ENCODE peak calls at places on chromosomes 16 and 17, in eight cellular contexts. M, Y, F, V, Q, L, E and H are unnamed samples. For H3K4me1, the result is how much of the 10 kb centered on the place peaks cover.

GRCh38 chr16:70348991-70349390 is 2.3 kb downstream of the DDX19A start:
- DNase-seq in Q (no peak), E (no peak), V (no peak), L (no peak), M (no peak), F (no peak), Y (no peak), H (no peak)

GRCh38 chr16:11949527-11949926 is 7.7 kb upstream of the NPIPB2 start:
- DNase-seq in E (peak), M (no peak), F (peak), V (peak), L (peak), Q (no peak), Y (peak), H (no peak)

GRCh38 chr16:67387479-67388079 is 5.7 kb downstream of the TPPP3 start:
- DNase-seq in Y (no peak), V (no peak), L (no peak), M (no peak), E (no peak), F (no peak), Q (no peak), H (no peak)

GRCh38 chr17:5826384-5826783 is 242.1 kb upstream of the NLRP1 start:
- DNase-seq in Y (no peak), F (no peak), Q (no peak), V (no peak), M (no peak), L (no peak), E (peak), H (no peak)

GRCh38 chr16:84062734-84063640 is 20.4 kb upstream of the SLC38A8 start:
- DNase-seq in V (peak), Q (peak), F (peak), E (peak), M (no peak), L (peak), Y (peak), H (peak)

GRCh38 chr17:4362141-4362540 is 4.3 kb downstream of the UBE2G1 start:
- DNase-seq in Q (no peak), E (peak), M (no peak), F (no peak), V (no peak), Y (no peak), L (no peak), H (no peak)

GRCh38 chr17:36017799-36018198 is at the start of gene CCL23:
- DNase-seq in Y (no peak), E (no peak), M (no peak), Q (no peak), F (peak), V (peak), L (no peak), H (no peak)

GRCh38 chr16:4918790-4919210 is 18.1 kb downstream of the PPL start:
- DNase-seq in F (no peak), M (no peak), Q (no peak), Y (peak), L (peak), V (peak), E (peak), H (no peak)

GRCh38 chr16:47311738-47312505 is 148.9 kb downstream of the ITFG1 start:
- DNase-seq in M (no peak), Q (no peak), F (no peak), Y (peak), V (peak), E (peak), L (no peak), H (no peak)

GRCh38 chr17:7083592-7083991 is 3.5 kb upstream of the CLEC10A start:
- DNase-seq in V (peak), Y (no peak), F (no peak), E (peak), M (no peak), L (no peak), Q (no peak), H (no peak)

GRCh38 chr17:76617838-76618237 is 25.7 kb downstream of the ST6GALNAC1 start:
- DNase-seq in V (no peak), Y (no peak), F (no peak), E (no peak), Q (no peak), M (no peak), L (no peak), H (no peak)

GRCh38 chr16:67399218-67399733 is 6.0 kb upstream of the TPPP3 start:
- DNase-seq in Y (peak), E (peak), F (no peak), V (peak), M (no peak), L (no peak), Q (no peak), H (peak)

GRCh38 chr16:71289732-71290062 is 495 bp upstream of the CMTR2 start:
- DNase-seq in V (no peak), Y (no peak), L (no peak), Q (no peak), M (no peak), E (no peak), F (no peak), H (no peak)

GRCh38 chr16:70157477-70158260 is 15.9 kb upstream of the CLEC18C start:
- DNase-seq in Y (peak), V (no peak), L (no peak), F (no peak), M (no peak), E (no peak), Q (no peak), H (no peak)

GRCh38 chr16:608019-608418 is 18.2 kb downstream of the RAB40C start:
- DNase-seq in V (peak), Y (no peak), Q (no peak), F (no peak), L (no peak), M (no peak), E (no peak), H (no peak)

GRCh38 chr16:3304370-3304769 is 860 bp downstream of the TIGD7 start:
- DNase-seq in E (no peak), L (no peak), M (no peak), V (no peak), F (no peak), Q (no peak), Y (no peak), H (no peak)

GRCh38 chr16:46673320-46674013 is 15.5 kb downstream of the VPS35 start:
- DNase-seq in V (peak), M (no peak), L (peak), F (peak), E (peak), Q (no peak), Y (peak), H (no peak)

GRCh38 chr17:74619077-74619673 is 4.4 kb downstream of the CD300E start:
- DNase-seq in E (no peak), V (no peak), L (no peak), Y (peak), Q (no peak), M (no peak), F (no peak), H (no peak)

GRCh38 chr16:3909791-3910583 is 29.5 kb upstream of the CREBBP start:
- DNase-seq in M (no peak), Y (no peak), E (no peak), Q (no peak), L (no peak), V (no peak), F (no peak), H (no peak)

GRCh38 chr17:44205962-44206824 is 6.5 kb upstream of the ATXN7L3 start:
- DNase-seq in L (no peak), V (peak), Q (no peak), M (no peak), F (no peak), Y (no peak), E (peak), H (no peak)

GRCh38 chr16:86608301-86608747 is 30.0 kb downstream of the FOXL1 start:
- DNase-seq in F (no peak), M (no peak), V (no peak), Q (no peak), E (no peak), L (no peak), Y (no peak), H (no peak)

DNA sequence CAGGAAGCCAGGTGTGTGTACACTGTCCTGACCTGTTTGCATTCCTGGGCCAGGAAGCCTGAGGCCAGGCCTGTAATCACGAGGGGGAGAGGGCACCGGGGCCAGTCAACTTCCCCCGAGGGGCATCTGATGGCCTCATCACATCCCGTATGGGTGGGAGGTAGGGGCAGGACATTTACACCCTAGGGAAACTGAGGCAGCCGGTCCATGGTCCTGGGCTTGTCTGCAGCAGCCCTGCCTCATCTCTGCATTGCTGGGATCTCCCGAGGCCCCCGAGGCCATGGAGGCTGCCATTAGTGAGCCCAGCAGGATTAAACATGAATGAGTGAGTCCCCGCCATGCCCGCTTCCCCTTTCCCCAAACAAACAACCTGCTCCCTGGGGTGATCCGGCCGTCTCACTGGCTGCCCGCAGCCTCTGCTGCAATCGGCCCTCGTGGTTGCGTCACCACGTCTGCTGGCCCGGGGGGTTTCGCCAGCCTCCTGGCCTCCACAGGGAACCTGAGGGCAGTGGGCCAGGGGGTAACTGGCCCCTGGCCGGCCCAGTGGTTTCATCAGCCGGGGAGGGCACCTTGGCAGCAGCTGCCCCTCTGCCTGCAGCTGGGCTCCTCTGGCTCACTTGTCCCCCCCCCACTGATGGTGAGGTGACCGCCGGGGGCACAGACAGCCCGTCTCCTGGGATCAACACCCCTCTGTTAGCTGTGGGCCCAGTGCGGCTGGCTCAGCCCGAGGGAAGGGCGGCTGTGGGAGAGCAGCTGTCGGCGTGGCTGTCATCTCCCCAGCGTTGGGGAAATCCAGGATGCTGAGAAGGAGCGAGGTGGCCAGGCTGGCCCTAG is 88.3 kb upstream of the GSE1 start:
- DNase-seq in F (peak), Q (no peak), L (no peak), V (peak), Y (peak), E (peak), M (no peak), H (no peak)
- H3K4me1 ChIP-seq in F (under half), Q (under half), L (under half), V (under half), Y (half or more), E (under half), M (under half), H (under half)

GRCh38 chr17:42673266-42673884 is 3.4 kb downstream of the PLEKHH3 start:
- DNase-seq in F (no peak), M (no peak), L (no peak), Y (no peak), Q (no peak), V (no peak), E (no peak), H (no peak)

GRCh38 chr17:42672038-42672437 is 4.8 kb downstream of the PLEKHH3 start:
- DNase-seq in V (peak), M (no peak), Y (no peak), L (no peak), E (no peak), Q (no peak), F (no peak), H (no peak)

GRCh38 chr17:42670925-42671657 is 5.7 kb downstream of the PLEKHH3 start:
- DNase-seq in Y (no peak), Q (no peak), L (no peak), V (peak), E (no peak), F (no peak), M (no peak), H (no peak)

GRCh38 chr17:42669705-42670198 is 7.0 kb downstream of the PLEKHH3 start:
- DNase-seq in V (peak), F (no peak), Q (no peak), Y (no peak), E (no peak), M (no peak), L (no peak), H (no peak)

GRCh38 chr17:42670199-42670924 is 6.4 kb downstream of the PLEKHH3 start:
- DNase-seq in E (no peak), Q (no peak), M (no peak), F (no peak), L (no peak), V (peak), Y (no peak), H (peak)
- H3K4me3 ChIP-seq in E (no peak), Q (peak), M (no peak), F (no peak), L (peak), V (no peak), Y (no peak), H (no peak)

GRCh38 chr16:1767116-1767994 is 4.0 kb downstream of the NME3 start:
- DNase-seq in L (no peak), M (no peak), F (no peak), E (no peak), Y (no peak), Q (no peak), V (no peak), H (no peak)

GRCh38 chr16:1766701-1767100 is 4.6 kb downstream of the NME3 start:
- DNase-seq in L (no peak), M (no peak), E (no peak), V (no peak), Q (no peak), Y (no peak), F (no peak), H (no peak)

GRCh38 chr16:1764971-1765370 is 6.4 kb downstream of the NME3 start:
- DNase-seq in Q (no peak), E (no peak), M (no peak), V (no peak), F (no peak), Y (no peak), L (no peak), H (no peak)

GRCh38 chr16:1765826-1766225 is 5.5 kb downstream of the NME3 start:
- DNase-seq in Q (no peak), E (no peak), Y (no peak), V (no peak), L (no peak), M (no peak), F (no peak), H (no peak)

GRCh38 chr16:1766231-1766630 is 5.1 kb downstream of the NME3 start:
- DNase-seq in V (no peak), M (no peak), Y (no peak), F (no peak), E (no peak), Q (no peak), L (no peak), H (no peak)
- H3K4me1 ChIP-seq in V (under half), M (under half), Y (under half), F (under half), E (under half), Q (under half), L (under half), H (under half)

DNA sequence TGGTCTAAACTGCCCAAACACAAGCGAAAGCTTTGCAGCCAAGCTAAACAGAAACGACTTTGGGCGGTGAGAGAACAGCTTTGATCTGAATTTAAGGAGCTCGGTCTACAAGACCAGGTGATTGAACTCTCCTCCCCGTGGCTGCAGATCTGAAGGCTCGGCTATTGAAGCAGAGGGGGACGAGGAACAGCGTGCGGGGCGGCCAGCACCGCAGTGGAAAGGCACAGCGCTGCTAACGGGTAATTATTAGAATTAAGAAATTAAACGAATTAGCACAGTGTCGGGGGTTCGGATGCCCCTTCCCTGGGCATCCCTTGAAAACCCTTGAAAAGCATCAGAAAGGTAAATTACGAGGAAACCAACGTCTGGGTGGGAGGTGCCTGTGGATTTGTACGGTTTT is 431 bp downstream of the TEKT3 start:
- DNase-seq in V (peak), M (no peak), L (no peak), Y (no peak), F (no peak), Q (no peak), E (no peak), H (no peak)
- H3K4me3 ChIP-seq in V (peak), M (peak), L (peak), Y (peak), F (no peak), Q (peak), E (no peak), H (no peak)